ENCODE peak calls at places on chromosome 17, in six cellular contexts. One of them, this sample, is unnamed. For H3K9me3 and H3K4me1, the result is how much of the 10 kb centered on the place peaks cover.

GRCh38 chr17:6408271-6408670 is 26.6 kb downstream of the AIPL1 start:
- DNase-seq in A549: no peak
- DNase-seq in K562: no peak
- DNase-seq in lung: no peak
- DNase-seq in CD4-positive, alpha-beta memory T cell: no peak
- DNase-seq in fibroblast of lung: no peak
- DNase-seq in this sample: peak

GRCh38 chr17:73657473-73658116 is 13.3 kb upstream of the SDK2 start:
- DNase-seq in A549: peak
- DNase-seq in K562: peak
- DNase-seq in lung: peak
- DNase-seq in CD4-positive, alpha-beta memory T cell: no peak
- DNase-seq in fibroblast of lung: peak
- DNase-seq in this sample: peak

GRCh38 chr17:44501866-44502265 is 1.3 kb downstream of the GPATCH8 start:
- DNase-seq in A549: no peak
- DNase-seq in K562: no peak
- DNase-seq in lung: no peak
- DNase-seq in CD4-positive, alpha-beta memory T cell: no peak
- DNase-seq in fibroblast of lung: peak
- DNase-seq in this sample: no peak

GRCh38 chr17:68897557-68897956 is 57.6 kb downstream of the ABCA8 start:
- DNase-seq in A549: no peak
- DNase-seq in K562: no peak
- DNase-seq in lung: no peak
- DNase-seq in CD4-positive, alpha-beta memory T cell: no peak
- DNase-seq in fibroblast of lung: no peak
- DNase-seq in this sample: no peak

GRCh38 chr17:19718613-19719364 is 2.4 kb upstream of the SLC47A2 start:
- DNase-seq in A549: no peak
- DNase-seq in K562: no peak
- DNase-seq in lung: no peak
- DNase-seq in CD4-positive, alpha-beta memory T cell: no peak
- DNase-seq in fibroblast of lung: no peak
- DNase-seq in this sample: peak

GRCh38 chr17:2474371-2474770 is 37.3 kb downstream of the METTL16 start:
- DNase-seq in A549: no peak
- DNase-seq in K562: peak
- DNase-seq in lung: no peak
- DNase-seq in CD4-positive, alpha-beta memory T cell: no peak
- DNase-seq in fibroblast of lung: no peak
- DNase-seq in this sample: no peak

GRCh38 chr17:8140058-8140412 is 12.2 kb downstream of the PER1 start:
- DNase-seq in A549: no peak
- DNase-seq in K562: no peak
- DNase-seq in lung: no peak
- DNase-seq in CD4-positive, alpha-beta memory T cell: no peak
- DNase-seq in fibroblast of lung: no peak
- DNase-seq in this sample: no peak

GRCh38 chr17:7846063-7846735 is 8.7 kb upstream of the TMEM88 start:
- DNase-seq in A549: no peak
- DNase-seq in K562: no peak
- DNase-seq in lung: no peak
- DNase-seq in CD4-positive, alpha-beta memory T cell: no peak
- DNase-seq in fibroblast of lung: no peak
- DNase-seq in this sample: no peak

GRCh38 chr17:29407856-29408255 is 17.7 kb downstream of the TAOK1 start:
- DNase-seq in A549: no peak
- DNase-seq in K562: no peak
- DNase-seq in lung: no peak
- DNase-seq in CD4-positive, alpha-beta memory T cell: no peak
- DNase-seq in fibroblast of lung: peak
- DNase-seq in this sample: no peak

GRCh38 chr17:28792877-28793666 is 49.3 kb downstream of the TRAF4 start:
- DNase-seq in A549: no peak
- DNase-seq in K562: peak
- DNase-seq in lung: no peak
- DNase-seq in CD4-positive, alpha-beta memory T cell: no peak
- DNase-seq in fibroblast of lung: no peak
- DNase-seq in this sample: peak

GRCh38 chr17:65364408-65364807 is 197.0 kb downstream of the AXIN2 start:
- DNase-seq in A549: no peak
- DNase-seq in K562: no peak
- DNase-seq in lung: no peak
- DNase-seq in CD4-positive, alpha-beta memory T cell: no peak
- DNase-seq in fibroblast of lung: no peak
- DNase-seq in this sample: no peak

GRCh38 chr17:37089998-37090397 is 141.2 kb downstream of the AATF start:
- DNase-seq in A549: no peak
- DNase-seq in K562: no peak
- DNase-seq in lung: no peak
- DNase-seq in CD4-positive, alpha-beta memory T cell: peak
- DNase-seq in fibroblast of lung: no peak
- DNase-seq in this sample: no peak

GRCh38 chr17:41678907-41679739 is 9.6 kb upstream of the EIF1 start:
- DNase-seq in A549: no peak
- DNase-seq in K562: peak
- DNase-seq in lung: peak
- DNase-seq in CD4-positive, alpha-beta memory T cell: peak
- DNase-seq in fibroblast of lung: peak
- DNase-seq in this sample: no peak

DNA sequence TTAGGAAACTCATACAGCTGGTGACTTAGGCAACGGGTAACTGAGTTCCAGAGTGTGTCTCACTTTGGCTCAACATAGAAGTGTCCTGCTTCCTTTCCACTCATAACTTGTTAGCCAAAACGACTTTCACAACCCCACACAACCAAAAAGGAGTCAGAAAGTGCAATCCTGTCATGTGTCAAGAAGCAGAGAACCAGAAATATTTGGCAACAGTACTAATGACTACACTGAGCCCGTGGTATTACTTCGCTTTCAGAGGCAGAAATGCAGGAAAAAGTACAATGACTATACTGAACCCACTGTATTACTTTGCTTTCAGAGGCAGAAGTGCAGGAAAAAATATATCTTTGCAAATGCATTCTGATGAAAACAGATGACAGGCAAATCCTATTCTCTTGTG is 484.6 kb downstream of the KIF2B start:
- DNase-seq in A549: no peak
- DNase-seq in K562: no peak
- DNase-seq in lung: no peak
- DNase-seq in CD4-positive, alpha-beta memory T cell: no peak
- DNase-seq in fibroblast of lung: no peak
- DNase-seq in this sample: no peak
- H3K9me3 ChIP-seq in A549: under half
- H3K9me3 ChIP-seq in K562: under half
- H3K9me3 ChIP-seq in lung: under half
- H3K9me3 ChIP-seq in CD4-positive, alpha-beta memory T cell: under half
- H3K9me3 ChIP-seq in fibroblast of lung: under half
- H3K9me3 ChIP-seq in this sample: under half

GRCh38 chr17:82235056-82235774 is 6.4 kb downstream of the SLC16A3 start:
- DNase-seq in A549: no peak
- DNase-seq in K562: no peak
- DNase-seq in lung: no peak
- DNase-seq in CD4-positive, alpha-beta memory T cell: no peak
- DNase-seq in fibroblast of lung: no peak
- DNase-seq in this sample: no peak

GRCh38 chr17:82235775-82236141 is 6.9 kb downstream of the SLC16A3 start:
- DNase-seq in A549: no peak
- DNase-seq in K562: no peak
- DNase-seq in lung: no peak
- DNase-seq in CD4-positive, alpha-beta memory T cell: no peak
- DNase-seq in fibroblast of lung: peak
- DNase-seq in this sample: peak

GRCh38 chr17:82232876-82233785 is 4.3 kb downstream of the SLC16A3 start:
- DNase-seq in A549: no peak
- DNase-seq in K562: no peak
- DNase-seq in lung: no peak
- DNase-seq in CD4-positive, alpha-beta memory T cell: no peak
- DNase-seq in fibroblast of lung: no peak
- DNase-seq in this sample: no peak

GRCh38 chr17:82236142-82236971 is 7.5 kb downstream of the SLC16A3 start:
- DNase-seq in A549: peak
- DNase-seq in K562: peak
- DNase-seq in lung: no peak
- DNase-seq in CD4-positive, alpha-beta memory T cell: peak
- DNase-seq in fibroblast of lung: peak
- DNase-seq in this sample: peak

GRCh38 chr17:82234211-82235055 is 5.6 kb downstream of the SLC16A3 start:
- DNase-seq in A549: no peak
- DNase-seq in K562: no peak
- DNase-seq in lung: no peak
- DNase-seq in CD4-positive, alpha-beta memory T cell: no peak
- DNase-seq in fibroblast of lung: no peak
- DNase-seq in this sample: peak
- H3K4me1 ChIP-seq in A549: half or more
- H3K4me1 ChIP-seq in K562: under half
- H3K4me1 ChIP-seq in lung: under half
- H3K4me1 ChIP-seq in CD4-positive, alpha-beta memory T cell: half or more
- H3K4me1 ChIP-seq in fibroblast of lung: under half
- H3K4me1 ChIP-seq in this sample: under half

DNA sequence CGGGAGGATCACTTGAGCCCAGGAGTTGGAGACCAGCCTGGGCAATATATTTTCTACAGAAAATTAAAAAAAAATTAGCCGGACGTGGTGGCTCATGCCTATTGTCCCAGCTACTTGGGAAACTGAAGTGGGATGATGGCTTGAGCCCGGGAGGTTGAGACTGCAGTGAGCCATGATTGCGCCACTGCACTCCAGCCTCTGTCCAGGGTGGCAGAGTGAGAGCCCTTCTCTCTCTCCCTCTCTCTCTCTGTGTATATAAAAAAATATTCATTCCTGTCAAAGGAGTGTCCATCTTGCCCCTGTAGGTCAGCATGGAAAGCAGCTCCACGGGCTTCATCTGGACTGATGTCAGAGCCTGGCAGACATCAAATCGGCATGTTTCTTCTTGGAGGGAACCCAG is 31.2 kb downstream of the MGAT5B start:
- DNase-seq in A549: no peak
- DNase-seq in K562: no peak
- DNase-seq in lung: no peak
- DNase-seq in CD4-positive, alpha-beta memory T cell: no peak
- DNase-seq in fibroblast of lung: no peak
- DNase-seq in this sample: no peak
- H3K9me3 ChIP-seq in A549: under half
- H3K9me3 ChIP-seq in K562: under half
- H3K9me3 ChIP-seq in lung: under half
- H3K9me3 ChIP-seq in CD4-positive, alpha-beta memory T cell: under half
- H3K9me3 ChIP-seq in fibroblast of lung: under half
- H3K9me3 ChIP-seq in this sample: under half

GRCh38 chr17:78723957-78724356 is 58.1 kb downstream of the CYTH1 start:
- DNase-seq in A549: no peak
- DNase-seq in K562: no peak
- DNase-seq in lung: no peak
- DNase-seq in CD4-positive, alpha-beta memory T cell: no peak
- DNase-seq in fibroblast of lung: no peak
- DNase-seq in this sample: no peak

GRCh38 chr17:78719630-78720298 is 62.3 kb downstream of the CYTH1 start:
- DNase-seq in A549: no peak
- DNase-seq in K562: no peak
- DNase-seq in lung: no peak
- DNase-seq in CD4-positive, alpha-beta memory T cell: no peak
- DNase-seq in fibroblast of lung: no peak
- DNase-seq in this sample: no peak

GRCh38 chr17:78724544-78724943 is 57.5 kb downstream of the CYTH1 start:
- DNase-seq in A549: no peak
- DNase-seq in K562: no peak
- DNase-seq in lung: no peak
- DNase-seq in CD4-positive, alpha-beta memory T cell: no peak
- DNase-seq in fibroblast of lung: no peak
- DNase-seq in this sample: no peak

GRCh38 chr17:78723001-78723796 is 58.9 kb downstream of the CYTH1 start:
- DNase-seq in A549: no peak
- DNase-seq in K562: no peak
- DNase-seq in lung: no peak
- DNase-seq in CD4-positive, alpha-beta memory T cell: no peak
- DNase-seq in fibroblast of lung: peak
- DNase-seq in this sample: no peak

DNA sequence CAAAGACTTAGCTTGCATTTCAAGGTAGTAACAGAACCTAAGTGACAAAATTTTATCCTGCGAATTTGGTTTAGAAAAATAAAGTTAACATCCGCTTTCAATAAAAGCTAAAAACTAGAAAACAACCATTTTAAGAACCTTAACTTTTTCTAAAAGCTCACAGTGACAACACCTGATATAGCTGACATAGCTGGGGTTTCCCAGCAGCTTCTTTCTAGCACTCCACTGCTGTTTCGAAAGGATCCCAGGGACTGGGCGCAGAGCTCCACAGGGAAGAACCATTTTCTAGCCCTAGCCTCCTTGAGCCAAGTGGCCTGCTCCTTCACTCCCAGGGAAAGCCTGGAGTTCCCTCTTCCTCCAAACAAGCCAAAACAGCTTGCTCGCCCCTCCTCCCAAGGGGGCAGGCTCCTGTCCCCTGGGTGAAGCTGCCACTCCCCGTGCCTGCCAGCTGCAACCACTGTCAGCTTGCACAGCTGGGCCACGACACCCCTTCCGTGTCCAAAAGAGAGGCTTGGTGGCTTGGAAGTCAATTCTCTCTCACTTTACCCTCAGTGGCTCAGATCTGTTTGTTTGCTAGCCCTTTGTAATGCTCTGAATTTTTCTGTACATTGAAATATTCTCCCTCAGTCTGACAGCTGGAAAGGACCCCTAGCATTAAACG is 59.8 kb downstream of the CYTH1 start:
- DNase-seq in A549: no peak
- DNase-seq in K562: no peak
- DNase-seq in lung: no peak
- DNase-seq in CD4-positive, alpha-beta memory T cell: no peak
- DNase-seq in fibroblast of lung: no peak
- DNase-seq in this sample: peak
- H3K4me1 ChIP-seq in A549: under half
- H3K4me1 ChIP-seq in K562: under half
- H3K4me1 ChIP-seq in lung: under half
- H3K4me1 ChIP-seq in CD4-positive, alpha-beta memory T cell: half or more
- H3K4me1 ChIP-seq in fibroblast of lung: under half
- H3K4me1 ChIP-seq in this sample: under half